ENCODE peak calls at places on chromosome 2, in five cellular contexts. One of them, this sample, is unnamed.
A peak's percentile ranks its signal among the peaks of the same experiment; 100 is the strongest.

GRCh38 chr2:60365556-60365955 is 187.9 kb downstream of the BCL11A start:
- DNase-seq in HepG2: peak; percentile 36
- DNase-seq in fibroblast of lung: no peak
- DNase-seq in cardiac muscle cell: peak; percentile 17
- DNase-seq in GM23248: no peak
- DNase-seq in this sample: no peak

GRCh38 chr2:240205348-240205747 is 64.9 kb upstream of the OTOS start:
- DNase-seq in fibroblast of lung: peak; percentile 51
- DNase-seq in GM23248: peak; percentile 85
- DNase-seq in HepG2: no peak
- DNase-seq in cardiac muscle cell: peak; percentile 14
- DNase-seq in this sample: no peak

GRCh38 chr2:119475857-119476244 is 44.2 kb downstream of the TMEM37 start:
- DNase-seq in fibroblast of lung: no peak
- DNase-seq in cardiac muscle cell: no peak
- DNase-seq in GM23248: no peak
- DNase-seq in HepG2: no peak
- DNase-seq in this sample: no peak

GRCh38 chr2:96656540-96656939 is 14.0 kb downstream of the FER1L5 start:
- DNase-seq in fibroblast of lung: no peak
- DNase-seq in HepG2: no peak
- DNase-seq in cardiac muscle cell: no peak
- DNase-seq in GM23248: no peak
- DNase-seq in this sample: no peak

GRCh38 chr2:191382801-191383200 is 137.6 kb downstream of the MYO1B start:
- DNase-seq in fibroblast of lung: peak; percentile 87
- DNase-seq in GM23248: peak; percentile 38
- DNase-seq in HepG2: peak; percentile 87
- DNase-seq in cardiac muscle cell: peak; percentile 53
- DNase-seq in this sample: peak; percentile 87

GRCh38 chr2:122736279-122736678 is 980.8 kb downstream of the TSN start:
- DNase-seq in cardiac muscle cell: peak; percentile 62
- DNase-seq in GM23248: no peak
- DNase-seq in fibroblast of lung: peak; percentile 28
- DNase-seq in HepG2: no peak
- DNase-seq in this sample: no peak

GRCh38 chr2:174776223-174776622 is 12.0 kb upstream of the CHRNA1 start:
- DNase-seq in HepG2: no peak
- DNase-seq in fibroblast of lung: no peak
- DNase-seq in GM23248: no peak
- DNase-seq in cardiac muscle cell: no peak
- DNase-seq in this sample: no peak

GRCh38 chr2:155310589-155310988 is 612.1 kb downstream of the KCNJ3 start:
- DNase-seq in GM23248: peak; percentile 55
- DNase-seq in HepG2: peak; percentile 21
- DNase-seq in fibroblast of lung: peak; percentile 48
- DNase-seq in cardiac muscle cell: peak; percentile 33
- DNase-seq in this sample: peak; percentile 18

GRCh38 chr2:69692424-69692823 is 48.9 kb upstream of the AAK1 start:
- DNase-seq in fibroblast of lung: peak; percentile 28
- DNase-seq in HepG2: no peak
- DNase-seq in cardiac muscle cell: peak; percentile 17
- DNase-seq in GM23248: peak; percentile 82
- DNase-seq in this sample: no peak

GRCh38 chr2:89763254-89763580 is 1071.7 kb downstream of the RPIA start:
- DNase-seq in HepG2: peak; percentile 24
- DNase-seq in GM23248: no peak
- DNase-seq in fibroblast of lung: no peak
- DNase-seq in cardiac muscle cell: no peak
- DNase-seq in this sample: no peak

GRCh38 chr2:169771612-169772011 is 27.1 kb upstream of the SSB start:
- DNase-seq in fibroblast of lung: no peak
- DNase-seq in HepG2: peak; percentile 32
- DNase-seq in cardiac muscle cell: no peak
- DNase-seq in GM23248: no peak
- DNase-seq in this sample: peak; percentile 75

GRCh38 chr2:151339168-151339567 is 18.2 kb upstream of the TNFAIP6 start:
- DNase-seq in fibroblast of lung: peak; percentile 23
- DNase-seq in HepG2: no peak
- DNase-seq in GM23248: no peak
- DNase-seq in cardiac muscle cell: peak; percentile 40
- DNase-seq in this sample: no peak
- H3K4me1 ChIP-seq in fibroblast of lung: peaks cover 5% of the 10 kb centered on the region
- H3K4me1 ChIP-seq in HepG2: peaks cover 5% of the 10 kb centered on the region
- H3K4me1 ChIP-seq in GM23248: peaks cover 20% of the 10 kb centered on the region
- H3K4me1 ChIP-seq in cardiac muscle cell: no peaks in the 10 kb centered on the region
- H3K4me1 ChIP-seq in this sample: no peaks in the 10 kb centered on the region

DNA sequence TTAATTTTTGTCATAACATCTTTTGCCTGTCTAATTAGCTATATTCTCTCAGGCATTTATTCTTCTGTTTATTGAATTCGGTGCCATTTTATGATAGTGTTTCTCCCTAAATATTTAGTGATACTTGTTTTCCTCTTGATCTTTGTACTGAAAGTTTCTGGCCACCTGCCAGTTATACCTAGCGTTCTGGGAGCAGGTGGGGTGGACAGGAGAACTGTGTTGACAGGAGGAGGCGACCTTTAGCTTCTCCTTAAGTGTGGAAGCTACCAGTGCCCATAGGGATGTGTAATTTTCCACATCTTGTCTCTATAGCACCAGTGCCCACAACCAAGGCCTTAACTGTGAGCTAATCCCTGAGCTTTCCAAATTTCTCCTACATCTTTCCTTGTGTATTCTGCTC is 43.2 kb upstream of the ACSL3 start:
- DNase-seq in GM23248: no peak
- DNase-seq in HepG2: peak; percentile 34
- DNase-seq in fibroblast of lung: no peak
- DNase-seq in cardiac muscle cell: no peak
- DNase-seq in this sample: peak; percentile 39
- H3K36me3 ChIP-seq in GM23248: no peaks in the 10 kb centered on the region
- H3K36me3 ChIP-seq in HepG2: no peaks in the 10 kb centered on the region
- H3K36me3 ChIP-seq in fibroblast of lung: no peaks in the 10 kb centered on the region
- H3K36me3 ChIP-seq in cardiac muscle cell: no peaks in the 10 kb centered on the region
- H3K36me3 ChIP-seq in this sample: no peaks in the 10 kb centered on the region

GRCh38 chr2:172282944-172283343 is 144.4 kb upstream of the ITGA6 start:
- DNase-seq in HepG2: no peak
- DNase-seq in cardiac muscle cell: peak; percentile 62
- DNase-seq in GM23248: peak; percentile 97
- DNase-seq in fibroblast of lung: peak; percentile 93
- DNase-seq in this sample: no peak

GRCh38 chr2:172279843-172280242 is 147.5 kb upstream of the ITGA6 start:
- DNase-seq in cardiac muscle cell: no peak
- DNase-seq in fibroblast of lung: no peak
- DNase-seq in GM23248: no peak
- DNase-seq in HepG2: no peak
- DNase-seq in this sample: no peak

GRCh38 chr2:172279214-172279613 is 148.2 kb upstream of the ITGA6 start:
- DNase-seq in HepG2: no peak
- DNase-seq in cardiac muscle cell: no peak
- DNase-seq in GM23248: no peak
- DNase-seq in fibroblast of lung: no peak
- DNase-seq in this sample: no peak

GRCh38 chr2:172281648-172282576 is 145.5 kb upstream of the ITGA6 start:
- DNase-seq in cardiac muscle cell: peak; percentile 29
- DNase-seq in fibroblast of lung: peak; percentile 79
- DNase-seq in GM23248: peak; percentile 84
- DNase-seq in HepG2: no peak
- DNase-seq in this sample: no peak

DNA sequence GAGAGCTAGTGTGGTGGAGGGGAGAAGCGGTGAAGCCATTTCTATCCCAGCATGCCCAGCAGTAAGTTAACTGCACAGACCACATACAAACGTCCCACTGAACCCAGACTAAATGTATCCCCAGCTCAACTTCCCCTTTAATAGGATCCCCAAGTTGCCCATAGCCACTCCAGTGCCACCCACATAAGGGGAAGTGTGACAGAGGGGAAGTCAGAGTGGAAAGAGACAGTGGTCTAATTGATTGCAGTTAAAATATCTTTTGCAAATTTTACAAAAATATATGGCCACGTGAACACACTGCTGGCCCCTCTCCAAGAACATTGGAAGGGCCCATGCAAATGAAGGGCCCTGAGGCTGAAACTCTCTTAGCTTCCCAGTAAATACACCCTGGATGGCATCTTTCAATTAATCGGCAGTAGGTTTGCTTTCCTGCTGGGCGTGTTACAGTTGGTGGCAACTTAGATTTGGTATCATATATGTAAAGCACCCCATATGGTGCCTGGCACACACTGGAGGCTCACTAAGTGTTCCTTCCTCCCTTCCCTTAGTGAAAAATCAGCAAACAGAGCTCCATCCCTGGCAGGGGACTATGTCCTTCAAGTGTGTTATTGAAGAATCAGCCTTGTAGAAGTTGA is 146.4 kb upstream of the ITGA6 start:
- DNase-seq in HepG2: no peak
- DNase-seq in fibroblast of lung: no peak
- DNase-seq in cardiac muscle cell: no peak
- DNase-seq in GM23248: no peak
- DNase-seq in this sample: no peak
- H3K27me3 ChIP-seq in HepG2: peaks cover 13% of the 10 kb centered on the region
- H3K27me3 ChIP-seq in fibroblast of lung: no peaks in the 10 kb centered on the region
- H3K27me3 ChIP-seq in cardiac muscle cell: no peaks in the 10 kb centered on the region
- H3K27me3 ChIP-seq in GM23248: no peaks in the 10 kb centered on the region
- H3K27me3 ChIP-seq in this sample: no peaks in the 10 kb centered on the region

DNA sequence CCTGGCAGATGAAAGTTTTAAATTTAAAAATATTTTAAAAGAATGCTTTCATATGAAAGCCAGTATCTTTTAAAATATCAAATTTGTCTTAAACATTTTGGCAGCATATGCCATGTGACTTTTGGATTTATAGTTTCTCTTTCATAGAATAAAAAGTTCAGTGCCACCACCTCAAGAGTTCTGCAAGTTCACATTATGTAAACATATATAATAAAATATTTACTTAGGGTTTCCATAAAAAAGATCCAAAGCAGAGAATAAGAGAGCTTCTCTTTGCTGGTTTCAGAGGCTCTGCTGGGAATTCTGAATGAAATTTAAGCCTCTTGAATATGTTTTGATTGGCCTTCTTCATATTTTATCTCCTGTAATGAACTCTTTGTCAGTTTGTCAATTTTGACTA is 143.3 kb upstream of the ALPP start:
- DNase-seq in fibroblast of lung: no peak
- DNase-seq in cardiac muscle cell: no peak
- DNase-seq in GM23248: no peak
- DNase-seq in HepG2: no peak
- DNase-seq in this sample: no peak
- H3K4me1 ChIP-seq in fibroblast of lung: no peaks in the 10 kb centered on the region
- H3K4me1 ChIP-seq in cardiac muscle cell: no peaks in the 10 kb centered on the region
- H3K4me1 ChIP-seq in GM23248: no peaks in the 10 kb centered on the region
- H3K4me1 ChIP-seq in HepG2: no peaks in the 10 kb centered on the region
- H3K4me1 ChIP-seq in this sample: peaks cover 2% of the 10 kb centered on the region

DNA sequence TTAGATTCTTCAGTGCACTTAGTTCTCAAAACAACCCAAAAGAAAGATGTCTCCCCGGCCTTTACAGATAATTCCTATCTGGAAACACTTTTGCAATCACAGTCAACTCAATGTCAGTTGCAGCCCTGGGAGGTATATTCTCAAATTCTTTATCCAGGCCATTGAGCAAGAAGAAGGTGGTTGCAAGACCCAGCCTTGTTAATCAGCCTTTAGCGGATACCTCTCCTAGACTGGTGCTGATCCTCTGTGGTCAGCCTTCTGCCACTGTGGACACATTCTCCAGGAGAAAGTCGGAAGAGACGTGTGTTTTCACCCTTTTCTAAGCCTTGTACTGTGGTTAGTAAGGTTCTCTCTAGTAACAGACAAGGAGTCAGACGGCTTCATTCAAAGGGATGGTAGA is 7.8 kb upstream of the FZD7 start:
- DNase-seq in HepG2: no peak
- DNase-seq in cardiac muscle cell: peak; percentile 45
- DNase-seq in fibroblast of lung: no peak
- DNase-seq in GM23248: no peak
- DNase-seq in this sample: no peak
- H3K36me3 ChIP-seq in HepG2: no peaks in the 10 kb centered on the region
- H3K36me3 ChIP-seq in cardiac muscle cell: no peaks in the 10 kb centered on the region
- H3K36me3 ChIP-seq in fibroblast of lung: no peaks in the 10 kb centered on the region
- H3K36me3 ChIP-seq in GM23248: no peaks in the 10 kb centered on the region
- H3K36me3 ChIP-seq in this sample: no peaks in the 10 kb centered on the region

GRCh38 chr2:7555260-7555659 is 638.0 kb downstream of the RNF144A start:
- DNase-seq in GM23248: no peak
- DNase-seq in HepG2: no peak
- DNase-seq in cardiac muscle cell: no peak
- DNase-seq in fibroblast of lung: no peak
- DNase-seq in this sample: no peak
- H3K27me3 ChIP-seq in GM23248: no peaks in the 10 kb centered on the region
- H3K27me3 ChIP-seq in HepG2: peaks cover 9% of the 10 kb centered on the region
- H3K27me3 ChIP-seq in cardiac muscle cell: no peaks in the 10 kb centered on the region
- H3K27me3 ChIP-seq in fibroblast of lung: no peaks in the 10 kb centered on the region
- H3K27me3 ChIP-seq in this sample: no peaks in the 10 kb centered on the region

GRCh38 chr2:181300600-181301291 is 156.4 kb upstream of the ITGA4 start:
- DNase-seq in fibroblast of lung: no peak
- DNase-seq in GM23248: no peak
- DNase-seq in HepG2: no peak
- DNase-seq in cardiac muscle cell: no peak
- DNase-seq in this sample: peak; percentile 31
- H3K4me1 ChIP-seq in fibroblast of lung: no peaks in the 10 kb centered on the region
- H3K4me1 ChIP-seq in GM23248: no peaks in the 10 kb centered on the region
- H3K4me1 ChIP-seq in HepG2: peaks cover 8% of the 10 kb centered on the region
- H3K4me1 ChIP-seq in cardiac muscle cell: peaks cover under 1% of the 10 kb centered on the region
- H3K4me1 ChIP-seq in this sample: no peaks in the 10 kb centered on the region

GRCh38 chr2:135023886-135024285 is 23.4 kb downstream of the MAP3K19 start:
- DNase-seq in GM23248: no peak
- DNase-seq in fibroblast of lung: no peak
- DNase-seq in HepG2: no peak
- DNase-seq in cardiac muscle cell: no peak
- DNase-seq in this sample: no peak
- H3K36me3 ChIP-seq in GM23248: no peaks in the 10 kb centered on the region
- H3K36me3 ChIP-seq in fibroblast of lung: no peaks in the 10 kb centered on the region
- H3K36me3 ChIP-seq in HepG2: no peaks in the 10 kb centered on the region
- H3K36me3 ChIP-seq in cardiac muscle cell: no peaks in the 10 kb centered on the region
- H3K36me3 ChIP-seq in this sample: no peaks in the 10 kb centered on the region

This sample was measured in small intestine.